ENCODE peak calls at places on chromosomes 5 and 9, in seven cellular contexts. N, H, Y, A, W, S and P are unnamed samples.
A peak's percentile ranks its signal among the peaks of the same experiment; 100 is the strongest.

GRCh38 chr5:98780390-98780789 is 6.9 kb downstream of the RGMB start:
- DNase-seq in H (no peak), S (no peak), N (no peak), W (no peak), A (no peak), Y (no peak), P (no peak)

GRCh38 chr5:180007582-180007981 is 64.0 kb downstream of the RNF130 start:
- DNase-seq in S (no peak), N (no peak), Y (no peak), A (no peak), W (peak; percentile 61), H (no peak), P (peak; percentile 63)

GRCh38 chr5:83974151-83974822 is 253.6 kb upstream of the HAPLN1 start:
- DNase-seq in A (no peak), Y (no peak), H (no peak), S (no peak), N (no peak), W (no peak), P (no peak)

GRCh38 chr9:108156270-108156998 is 666.9 kb upstream of the KLF4 start:
- DNase-seq in N (no peak), S (no peak), W (peak; percentile 84), A (no peak), Y (peak; percentile 50), H (no peak), P (peak; percentile 5)

GRCh38 chr9:115115117-115115880 is 2.7 kb downstream of the TNC start:
- DNase-seq in S (no peak), H (no peak), N (no peak), W (no peak), Y (no peak), A (no peak), P (no peak)

GRCh38 chr5:159345861-159346260 is 15.6 kb upstream of the IL12B start:
- DNase-seq in H (no peak), W (no peak), Y (no peak), A (no peak), N (no peak), S (no peak), P (no peak)

GRCh38 chr9:36436909-36437308 is 36.8 kb upstream of the RNF38 start:
- DNase-seq in Y (peak; percentile 39), W (no peak), A (no peak), H (no peak), S (no peak), N (no peak), P (no peak)

GRCh38 chr5:14728109-14728938 is 63.8 kb downstream of the OTULIN start:
- DNase-seq in N (no peak), Y (no peak), A (no peak), S (peak; percentile 92), W (no peak), H (no peak), P (no peak)

GRCh38 chr5:171937351-171937750 is 69.1 kb downstream of the FBXW11 start:
- DNase-seq in S (no peak), Y (no peak), A (no peak), N (no peak), W (no peak), H (no peak), P (no peak)

GRCh38 chr5:176714067-176714466 is 66.8 kb downstream of the TSPAN17 start:
- DNase-seq in A (no peak), N (no peak), S (no peak), W (no peak), H (no peak), Y (no peak), P (no peak)

GRCh38 chr5:91754990-91755389 is 371.9 kb upstream of the ARRDC3 start:
- DNase-seq in H (no peak), W (no peak), N (no peak), A (no peak), Y (no peak), S (no peak), P (no peak)

GRCh38 chr5:172939045-172939444 is 20.2 kb upstream of the RPL26L1 start:
- DNase-seq in S (no peak), N (no peak), Y (peak; percentile 32), H (no peak), A (no peak), W (peak; percentile 29), P (no peak)

GRCh38 chr5:52922384-52922783 is 66.8 kb upstream of the ITGA2 start:
- DNase-seq in H (no peak), Y (peak; percentile 82), N (peak; percentile 74), W (peak; percentile 70), S (peak; percentile 94), A (no peak), P (no peak)